ENCODE peak calls at places on chromosomes 13 and 19, in nine cellular contexts. S is GM12865; N is heart left ventricle; O is ascending aorta; Q is activated CD8-positive, alpha-beta T cell treated with anti-CD3 and anti-CD28 coated beads for 36 hours; T is body of pancreas; W is astrocyte; M is ovary; Y is adrenal gland. P is an unnamed sample.
A peak's percentile ranks its signal among the peaks of the same experiment; 100 is the strongest.

GRCh38 chr13:32624441-32624840 is 38.2 kb downstream of the PDS5B start:
- DNase-seq in S (no peak), N (no peak), O (no peak), Q (no peak), T (no peak), W (peak; percentile 36), M (no peak), Y (no peak), P (no peak)

GRCh38 chr19:13983213-13983889 is 22.8 kb downstream of the RFX1 start:
- DNase-seq in S (no peak), N (no peak), O (no peak), Q (peak; percentile 29), T (no peak), W (no peak), M (no peak), Y (no peak), P (no peak)

GRCh38 chr13:112791662-112792440 is 102.0 kb downstream of the ATP11A start:
- DNase-seq in S (no peak), N (no peak), O (no peak), Q (no peak), T (peak; percentile 3), W (no peak), M (no peak), Y (no peak), P (no peak)

GRCh38 chr19:32022946-32023832 is 322.2 kb upstream of the ZNF507 start:
- DNase-seq in S (no peak), N (no peak), O (no peak), Q (no peak), T (no peak), W (no peak), M (no peak), Y (no peak), P (no peak)

GRCh38 chr13:88456155-88456554 is 785.0 kb downstream of the SLITRK5 start:
- DNase-seq in S (no peak), N (no peak), O (no peak), Q (no peak), T (no peak), W (no peak), M (no peak), Y (no peak), P (no peak)

GRCh38 chr13:64052526-64052925 is 2636.9 kb upstream of the PCDH20 start:
- DNase-seq in S (no peak), N (no peak), O (no peak), Q (no peak), T (no peak), W (no peak), M (no peak), Y (no peak), P (no peak)

GRCh38 chr13:110743687-110744086 is 30.2 kb downstream of the ING1 start:
- DNase-seq in S (no peak), N (no peak), O (no peak), Q (no peak), T (no peak), W (no peak), M (no peak), Y (no peak), P (no peak)

GRCh38 chr13:21399741-21400140 is 59.4 kb downstream of the ZDHHC20 start:
- DNase-seq in S (no peak), N (no peak), O (no peak), Q (peak; percentile 22), T (no peak), W (peak; percentile 8), M (no peak), Y (no peak), P (no peak)

GRCh38 chr19:31256601-31256990 is 92.6 kb downstream of the TSHZ3 start:
- DNase-seq in S (no peak), N (no peak), O (no peak), Q (no peak), T (no peak), W (no peak), M (no peak), Y (no peak), P (no peak)

GRCh38 chr19:4367336-4367723 is 24.0 kb downstream of the MPND start:
- DNase-seq in S (no peak), N (no peak), O (no peak), Q (no peak), T (no peak), W (no peak), M (no peak), Y (no peak), P (no peak)

GRCh38 chr19:23526302-23526701 is 131.0 kb upstream of the ZNF91 start:
- DNase-seq in S (no peak), N (no peak), O (no peak), Q (no peak), T (no peak), W (no peak), M (no peak), Y (no peak), P (no peak)

GRCh38 chr13:25136872-25137623 is 35.0 kb downstream of the AMER2 start:
- DNase-seq in S (no peak), N (no peak), O (no peak), Q (no peak), T (no peak), W (no peak), M (no peak), Y (no peak), P (no peak)

GRCh38 chr13:88429862-88430261 is 758.7 kb downstream of the SLITRK5 start:
- DNase-seq in S (no peak), N (no peak), O (no peak), Q (no peak), T (no peak), W (no peak), M (no peak), Y (no peak), P (no peak)

DNA sequence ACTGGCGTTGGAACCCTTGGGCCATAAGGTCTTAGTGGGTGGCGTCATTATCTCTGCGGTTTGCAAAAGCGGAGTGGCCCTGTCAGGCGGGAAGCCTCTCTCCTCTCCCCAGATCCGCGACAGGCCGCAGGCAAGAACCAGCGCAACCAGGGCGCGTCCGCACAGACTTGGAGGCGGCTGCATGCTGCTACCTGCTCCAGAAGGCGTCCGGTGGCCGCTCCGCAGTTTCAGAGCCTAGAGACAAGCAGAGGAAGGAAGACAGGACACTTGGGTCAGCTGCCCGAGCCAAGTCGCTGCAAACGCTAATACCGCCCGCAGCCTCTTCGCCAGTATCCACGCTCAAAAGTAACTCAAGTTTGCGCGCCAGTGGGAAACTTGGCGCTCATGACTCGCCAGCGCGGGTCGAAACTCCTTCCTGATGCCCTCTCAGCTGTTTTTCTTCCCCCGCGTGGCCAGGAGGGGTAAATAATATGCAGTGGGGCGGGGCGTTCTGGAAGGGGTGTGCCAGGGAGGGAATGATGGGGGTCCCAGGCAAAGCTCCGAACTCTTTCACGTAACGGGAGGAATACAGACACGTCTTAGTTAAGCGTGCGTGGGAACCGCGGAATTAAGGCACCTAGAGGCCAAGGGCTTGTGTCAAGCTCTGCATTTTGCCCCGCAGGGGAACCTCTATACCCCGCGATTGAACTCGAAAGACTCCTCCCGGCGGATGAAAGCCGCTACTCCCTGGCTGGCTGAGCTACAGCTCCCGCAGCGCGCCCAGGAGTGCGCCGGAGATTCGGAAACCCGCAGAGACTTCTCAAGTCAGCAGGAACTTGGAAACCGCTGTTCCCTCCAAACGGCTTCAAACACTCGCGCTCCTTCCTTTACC is at the start of gene EDNRB:
- DNase-seq in S (peak; percentile 25), N (peak; percentile 61), O (no peak), Q (peak; percentile 6), T (peak; percentile 29), W (peak; percentile 17), M (peak; percentile 19), Y (peak; percentile 56), P (no peak)
- TF ChIP-seq CTCF in S (no peak), N (no peak), O (no peak), Q (no peak), T (no peak), W (peak; percentile 8), M (no peak), Y (no peak), P (no peak)

GRCh38 chr19:54459282-54460229 is 4.0 kb downstream of the LENG9 start:
- DNase-seq in S (no peak), N (no peak), O (no peak), Q (no peak), T (peak; percentile 79), W (no peak), M (no peak), Y (no peak), P (no peak)
- TF ChIP-seq CTCF in S (no peak), N (no peak), O (no peak), Q (no peak), T (no peak), W (no peak), M (no peak), Y (no peak), P (no peak)

GRCh38 chr19:15173746-15174404 is 26.9 kb downstream of the NOTCH3 start:
- DNase-seq in S (peak; percentile 36), N (no peak), O (no peak), Q (peak; percentile 32), T (no peak), W (no peak), M (no peak), Y (no peak), P (no peak)
- TF ChIP-seq CTCF in S (peak; percentile 19), N (no peak), O (no peak), Q (no peak), T (no peak), W (no peak), M (no peak), Y (no peak), P (no peak)

GRCh38 chr19:46431824-46432223 is 3.1 kb upstream of the PNMA8C start:
- DNase-seq in S (peak; percentile 7), N (no peak), O (no peak), Q (peak; percentile 17), T (peak; percentile 54), W (no peak), M (no peak), Y (no peak), P (no peak)
- TF ChIP-seq CTCF in S (peak; percentile 11), N (no peak), O (no peak), Q (no peak), T (peak; percentile 29), W (no peak), M (no peak), Y (no peak), P (no peak)

DNA sequence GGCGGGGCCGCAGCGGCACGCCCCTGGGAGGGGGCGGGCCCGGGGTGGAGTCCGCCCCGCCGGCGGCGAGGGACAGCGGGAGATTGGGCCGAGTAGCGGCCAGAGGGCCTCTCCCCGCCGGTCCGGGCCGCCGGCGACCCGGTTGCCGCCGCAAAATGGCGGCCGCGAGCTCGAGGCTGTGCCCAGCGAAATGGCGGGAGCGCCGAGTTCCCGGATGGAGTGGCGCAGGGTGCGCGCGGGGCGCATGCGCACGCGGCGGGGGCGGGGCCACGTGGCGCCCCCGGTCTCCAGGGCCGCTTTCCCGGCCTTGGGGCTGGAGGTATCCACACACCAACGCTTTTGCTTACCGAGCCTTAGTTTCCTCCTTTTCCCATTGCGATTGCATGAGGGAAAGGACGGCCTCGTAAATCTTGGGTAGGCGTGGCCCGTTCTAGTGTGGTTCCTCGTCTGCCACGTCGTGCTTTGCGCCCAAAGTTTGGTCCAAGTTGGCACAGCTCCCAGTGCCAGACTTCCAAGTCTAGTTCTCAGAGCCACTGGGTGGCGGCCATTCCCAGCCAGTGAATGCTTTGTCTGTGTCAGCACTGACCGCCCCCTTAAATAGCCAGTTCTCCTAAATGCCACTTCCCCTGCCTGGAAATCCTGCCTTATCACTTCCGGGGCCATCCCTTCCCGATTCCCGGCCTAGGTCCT is 491 bp downstream of the CIRBP start:
- DNase-seq in S (peak; percentile 92), N (peak; percentile 90), O (no peak), Q (peak; percentile 88), T (peak; percentile 88), W (peak; percentile 82), M (peak; percentile 92), Y (peak; percentile 93), P (peak; percentile 93)
- TF ChIP-seq CTCF in S (no peak), N (no peak), O (no peak), Q (no peak), T (no peak), W (no peak), M (no peak), Y (no peak), P (no peak)

P was measured in GM20000.